ENCODE peak calls at places on chromosomes 12 and 14, in seven cellular contexts. U is K562, K is GM12878, X is HepG2, P is GM12891, O is H1, A is SK-N-SH. N is an unnamed sample.

GRCh38 chr14:90576581-90576980 is 179.8 kb downstream of the CALM1 start:
- DNase-seq in U (no peak), K (no peak), X (no peak), P (no peak), O (no peak), A (no peak), N (no peak)

GRCh38 chr14:91142214-91142668 is 28.4 kb downstream of the DGLUCY start:
- DNase-seq in U (no peak), K (peak), X (no peak), P (peak), O (no peak), A (no peak), N (peak)

GRCh38 chr12:93441111-93441616 is 583 bp downstream of the UBE2N start:
- DNase-seq in U (no peak), K (no peak), X (no peak), P (no peak), O (no peak), A (peak), N (no peak)

GRCh38 chr14:21902561-21903199 is 229.1 kb upstream of the OR4E1 start:
- DNase-seq in U (no peak), K (no peak), X (no peak), P (no peak), O (no peak), A (no peak), N (no peak)

GRCh38 chr12:52175411-52176350 is 16.1 kb downstream of the KRT80 start:
- DNase-seq in U (no peak), K (no peak), X (peak), P (no peak), O (no peak), A (peak), N (no peak)

GRCh38 chr14:76939015-76939742 is 89.3 kb downstream of the IRF2BPL start:
- DNase-seq in U (no peak), K (no peak), X (no peak), P (no peak), O (no peak), A (no peak), N (no peak)

GRCh38 chr14:79658224-79658623 is 553.1 kb downstream of the DIO2 start:
- DNase-seq in U (no peak), K (no peak), X (no peak), P (no peak), O (no peak), A (no peak), N (no peak)

GRCh38 chr12:29783773-29784666 is at the start of gene TMTC1:
- DNase-seq in U (no peak), K (no peak), X (no peak), P (no peak), O (peak), A (peak), N (peak)

GRCh38 chr14:59018978-59019377 is 169.5 kb upstream of the DAAM1 start:
- DNase-seq in U (no peak), K (no peak), X (no peak), P (no peak), O (no peak), A (no peak), N (no peak)

GRCh38 chr14:87896393-87897380 is 96.3 kb downstream of the GALC start:
- DNase-seq in U (peak), K (no peak), X (peak), P (no peak), O (no peak), A (peak), N (no peak)

GRCh38 chr14:65723348-65723747 is 310.8 kb downstream of the FUT8 start:
- DNase-seq in U (no peak), K (no peak), X (no peak), P (no peak), O (no peak), A (no peak), N (no peak)

GRCh38 chr12:112122823-112123690 is 2.3 kb upstream of the TRAFD1 start:
- DNase-seq in U (peak), K (no peak), X (peak), P (no peak), O (no peak), A (no peak), N (no peak)

GRCh38 chr14:99523661-99524050 is 42.4 kb downstream of the CCNK start:
- DNase-seq in U (no peak), K (no peak), X (no peak), P (no peak), O (no peak), A (no peak), N (no peak)

GRCh38 chr14:68895304-68895703 is 83.8 kb downstream of the ACTN1 start:
- DNase-seq in U (no peak), K (no peak), X (no peak), P (no peak), O (no peak), A (no peak), N (no peak)

GRCh38 chr14:68897559-68898160 is 81.4 kb downstream of the ACTN1 start:
- DNase-seq in U (no peak), K (no peak), X (no peak), P (no peak), O (no peak), A (no peak), N (no peak)

GRCh38 chr14:68899033-68899603 is 80.0 kb downstream of the ACTN1 start:
- DNase-seq in U (no peak), K (no peak), X (no peak), P (no peak), O (no peak), A (no peak), N (no peak)

GRCh38 chr14:68896132-68896531 is 83.0 kb downstream of the ACTN1 start:
- DNase-seq in U (peak), K (no peak), X (no peak), P (no peak), O (no peak), A (no peak), N (no peak)

GRCh38 chr14:68898248-68899032 is 80.7 kb downstream of the ACTN1 start:
- DNase-seq in U (no peak), K (no peak), X (no peak), P (no peak), O (no peak), A (no peak), N (no peak)
- TF ChIP-seq TAF1 in U (no peak), K (no peak), X (no peak), P (no peak), O (no peak), A (no peak), N (no peak)

DNA sequence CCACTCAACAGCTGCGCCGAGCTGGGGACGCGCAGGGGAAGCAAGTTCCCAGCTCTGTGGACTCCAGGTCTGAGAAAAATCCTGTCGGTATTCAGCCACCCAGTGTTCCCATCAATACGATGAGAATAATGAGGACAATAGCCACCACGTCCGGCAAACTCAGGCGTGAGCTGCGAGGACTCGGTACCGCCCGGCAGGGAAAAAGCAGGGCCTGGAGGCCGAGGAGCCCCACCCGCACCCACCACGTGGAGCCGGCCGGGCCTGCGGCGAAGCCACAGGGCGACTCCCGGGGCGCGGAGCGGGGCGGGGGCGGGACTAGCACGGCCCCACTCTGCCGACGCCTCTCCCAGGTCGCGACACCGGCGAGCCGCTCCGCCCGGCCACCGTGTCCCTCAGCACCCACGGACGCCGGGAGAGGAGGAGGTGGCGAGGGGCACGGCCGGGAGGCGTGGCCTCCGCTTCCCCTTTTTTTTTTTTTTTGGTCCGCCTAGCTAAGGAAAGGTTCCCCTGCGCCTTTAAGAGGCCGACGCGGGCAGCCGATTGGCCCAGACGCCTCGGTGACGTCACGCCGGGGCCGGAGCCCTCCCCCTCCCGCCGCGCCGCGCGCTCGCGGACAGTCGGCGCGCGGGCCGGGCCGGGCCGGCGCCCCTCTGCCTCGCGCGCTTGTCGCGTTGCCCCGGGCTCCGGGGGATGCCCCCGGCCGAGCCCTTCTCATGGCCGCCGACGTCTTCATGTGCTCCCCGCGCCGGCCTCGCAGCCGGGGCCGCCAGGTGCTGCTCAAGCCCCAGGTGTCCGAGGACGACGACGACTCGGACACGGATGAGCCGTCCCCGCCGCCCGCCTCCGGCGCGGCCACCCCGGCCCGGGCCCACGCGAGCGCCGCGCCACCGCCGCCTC is at the start of gene MLXIP:
- DNase-seq in U (peak), K (no peak), X (peak), P (peak), O (peak), A (peak), N (peak)
- TF ChIP-seq POLR2AphosphoS5 in U (peak), K (peak), X (no peak), P (no peak), O (peak), A (peak), N (peak)

DNA sequence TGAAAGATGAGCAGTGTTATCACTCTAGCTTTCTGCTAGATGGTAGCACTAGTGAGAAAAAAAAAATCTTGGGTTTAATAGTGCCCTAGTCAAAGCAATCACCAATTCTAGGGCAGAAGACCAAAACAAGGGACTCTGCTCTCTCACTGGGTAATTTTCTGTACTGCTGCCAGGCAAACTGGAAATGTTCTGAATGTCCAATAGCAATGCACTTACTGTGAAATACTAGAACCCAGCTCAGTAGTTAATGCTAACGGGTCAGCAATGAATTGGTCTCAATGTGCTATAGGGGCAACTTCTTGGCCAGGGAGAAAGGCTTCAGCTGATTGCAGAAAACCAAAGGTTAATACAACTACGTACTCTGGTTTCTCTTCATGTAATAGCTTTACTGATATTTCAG is 2.2 kb downstream of the ATF7 start:
- DNase-seq in U (no peak), K (no peak), X (peak), P (no peak), O (no peak), A (no peak), N (no peak)
- TF ChIP-seq TAF1 in U (no peak), K (no peak), X (no peak), P (no peak), O (no peak), A (no peak), N (no peak)

DNA sequence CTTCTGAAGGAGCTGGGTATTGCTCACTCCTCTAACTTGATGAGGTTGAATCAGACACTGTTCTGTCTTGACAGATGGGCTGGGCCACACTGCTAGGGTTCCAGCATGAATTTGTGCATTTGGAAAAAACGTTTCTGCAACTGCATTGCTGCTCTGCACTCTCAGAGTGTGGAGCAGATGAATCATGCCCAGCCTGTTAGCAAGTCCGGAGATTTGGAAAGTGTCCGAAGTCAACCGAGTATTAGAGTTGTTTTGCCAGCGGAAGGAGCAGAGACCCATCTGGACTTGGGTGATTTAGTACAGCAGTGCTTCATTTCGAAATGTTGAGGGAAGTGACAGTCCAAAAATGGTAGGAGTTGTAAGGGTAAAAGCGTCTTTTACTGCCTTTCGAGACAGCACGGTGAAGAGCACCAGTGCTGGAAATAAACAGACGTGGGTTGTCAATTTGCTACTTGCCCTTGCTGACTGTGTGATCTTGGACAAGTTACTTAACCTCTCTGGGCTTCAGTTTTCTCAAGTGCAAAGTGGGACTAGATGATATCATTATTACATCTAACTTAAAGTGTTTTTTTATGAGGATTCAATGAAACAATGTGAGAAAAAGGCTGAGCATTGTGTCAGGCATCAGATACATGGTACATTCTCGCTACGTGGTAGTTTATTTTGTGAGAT is 139.5 kb downstream of the CHST11 start:
- DNase-seq in U (no peak), K (no peak), X (no peak), P (no peak), O (no peak), A (no peak), N (no peak)
- TF ChIP-seq POLR2AphosphoS5 in U (no peak), K (no peak), X (no peak), P (no peak), O (no peak), A (no peak), N (no peak)

GRCh38 chr12:124292385-124292784 is 2.5 kb upstream of the RFLNA start:
- DNase-seq in U (no peak), K (no peak), X (no peak), P (no peak), O (no peak), A (no peak), N (no peak)

GRCh38 chr12:124294686-124295315 is at the start of gene RFLNA:
- DNase-seq in U (no peak), K (no peak), X (no peak), P (no peak), O (no peak), A (peak), N (no peak)

GRCh38 chr12:124296295-124296915 is 1.5 kb downstream of the RFLNA start:
- DNase-seq in U (no peak), K (no peak), X (no peak), P (no peak), O (no peak), A (peak), N (no peak)

GRCh38 chr12:124295431-124296058 is 652 bp downstream of the RFLNA start:
- DNase-seq in U (no peak), K (no peak), X (no peak), P (no peak), O (no peak), A (peak), N (no peak)

GRCh38 chr12:124293286-124294003 is 1.4 kb upstream of the RFLNA start:
- DNase-seq in U (peak), K (no peak), X (no peak), P (no peak), O (no peak), A (no peak), N (no peak)
- TF ChIP-seq TAF1 in U (no peak), K (no peak), X (no peak), P (no peak), O (no peak), A (no peak), N (no peak)

N was measured in GM12892.